ENCODE peak calls at places on chromosomes 16 and 17, in five cellular contexts. G is HCT116, I is K562, U is H1, H is HepG2. K is an unnamed sample.

GRCh38 chr16:69376393-69377059 is 9.3 kb downstream of the TERF2 start:
- DNase-seq in H (peak), U (no peak), I (no peak), G (no peak), K (no peak)

GRCh38 chr17:33732116-33732515 is 439.0 kb upstream of the ASIC2 start:
- DNase-seq in I (peak), H (peak), U (no peak), G (no peak), K (no peak)

GRCh38 chr17:79706931-79707382 is 23.8 kb upstream of the ENPP7 start:
- DNase-seq in H (no peak), I (no peak), U (no peak), G (no peak), K (no peak)

GRCh38 chr16:27232061-27232841 is 28.9 kb downstream of the KDM8 start:
- DNase-seq in H (no peak), G (no peak), I (no peak), U (no peak), K (peak)

GRCh38 chr17:78356163-78356713 is 3.6 kb downstream of the SOCS3 start:
- DNase-seq in H (no peak), G (no peak), I (no peak), U (peak), K (peak)

GRCh38 chr17:66673668-66674276 is 161.1 kb upstream of the CACNG5 start:
- DNase-seq in U (peak), G (peak), I (no peak), H (peak), K (no peak)

GRCh38 chr17:15945493-15946209 is 721 bp downstream of the ADORA2B start:
- DNase-seq in H (no peak), I (peak), G (no peak), U (no peak), K (no peak)

GRCh38 chr17:80279895-80280294 is 19.2 kb downstream of the RNF213 start:
- DNase-seq in I (no peak), G (no peak), U (no peak), H (no peak), K (no peak)

GRCh38 chr16:1125471-1125870 is 27.4 kb upstream of the CACNA1H start:
- DNase-seq in U (no peak), G (peak), I (peak), H (no peak), K (no peak)

GRCh38 chr16:10969615-10970014 is 25.3 kb downstream of the CLEC16A start:
- DNase-seq in U (no peak), G (no peak), I (no peak), H (no peak), K (no peak)

GRCh38 chr16:2904922-2905240 is 6.8 kb upstream of the FLYWCH1 start:
- DNase-seq in U (no peak), I (no peak), H (no peak), G (no peak), K (no peak)

GRCh38 chr16:2090481-2090797 is 42.7 kb downstream of the TSC2 start:
- DNase-seq in G (no peak), U (no peak), H (no peak), I (no peak), K (no peak)

GRCh38 chr16:3971706-3972105 is 91.2 kb upstream of the CREBBP start:
- DNase-seq in G (no peak), U (no peak), H (no peak), I (no peak), K (no peak)

GRCh38 chr17:66383353-66383752 is 80.9 kb downstream of the PRKCA start:
- DNase-seq in G (no peak), U (no peak), I (no peak), H (no peak), K (no peak)

GRCh38 chr17:68197091-68197996 is 50.5 kb upstream of the AMZ2 start:
- DNase-seq in U (no peak), I (peak), G (no peak), H (no peak), K (no peak)

GRCh38 chr17:69179227-69179952 is 37.7 kb upstream of the ABCA6 start:
- DNase-seq in U (no peak), H (no peak), I (no peak), G (no peak), K (no peak)

GRCh38 chr16:424033-424622 is 1.3 kb upstream of the RAB11FIP3 start:
- DNase-seq in I (no peak), U (no peak), G (no peak), H (peak), K (no peak)

GRCh38 chr17:31631759-31632158 is 227.3 kb downstream of the COPRS start:
- DNase-seq in U (no peak), G (no peak), I (no peak), H (no peak), K (no peak)

GRCh38 chr16:30395155-30395991 is at the start of gene ZNF48:
- DNase-seq in H (peak), I (peak), G (peak), U (no peak), K (no peak)

GRCh38 chr17:38427160-38427949 is 909 bp upstream of the ARHGAP23 start:
- DNase-seq in G (no peak), I (no peak), U (no peak), H (no peak), K (no peak)

DNA sequence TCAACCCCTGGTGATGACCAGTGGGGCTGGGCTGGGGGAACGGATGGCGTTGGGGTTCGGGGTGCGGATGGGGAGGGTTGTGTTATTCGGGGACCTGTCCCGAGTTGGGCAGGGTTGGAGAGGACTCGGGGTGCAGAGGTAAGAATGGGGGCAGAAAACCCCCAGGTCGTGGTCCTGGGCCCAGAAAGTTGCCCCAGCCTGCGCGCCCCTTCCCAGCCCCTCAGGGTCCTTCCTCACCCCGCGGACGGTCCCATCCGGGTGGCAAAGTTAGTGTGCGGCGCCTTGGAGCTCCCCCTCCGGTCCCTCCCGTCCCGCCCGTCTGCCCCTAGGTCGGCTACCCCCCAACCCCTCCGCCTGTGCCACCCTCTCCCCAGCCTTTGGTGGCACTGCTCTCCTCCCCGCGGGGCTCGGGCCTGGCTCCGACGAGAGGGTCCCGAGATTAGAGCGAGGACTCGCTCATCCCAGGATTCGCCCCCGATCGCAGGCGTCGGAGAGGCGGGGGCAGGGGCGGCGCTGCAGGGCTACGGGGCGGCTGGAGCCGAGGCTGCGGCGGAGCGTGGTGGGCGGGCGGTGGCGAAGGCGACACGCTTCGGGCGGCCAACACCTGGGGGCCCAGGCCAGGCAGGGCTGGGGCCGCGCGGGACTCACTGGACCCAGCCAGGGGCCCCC is 1.1 kb downstream of the MGAT5B start:
- DNase-seq in U (no peak), G (no peak), H (no peak), I (no peak), K (no peak)
- H3K4me3 ChIP-seq in U (peak), G (peak), H (no peak), I (no peak), K (no peak)

DNA sequence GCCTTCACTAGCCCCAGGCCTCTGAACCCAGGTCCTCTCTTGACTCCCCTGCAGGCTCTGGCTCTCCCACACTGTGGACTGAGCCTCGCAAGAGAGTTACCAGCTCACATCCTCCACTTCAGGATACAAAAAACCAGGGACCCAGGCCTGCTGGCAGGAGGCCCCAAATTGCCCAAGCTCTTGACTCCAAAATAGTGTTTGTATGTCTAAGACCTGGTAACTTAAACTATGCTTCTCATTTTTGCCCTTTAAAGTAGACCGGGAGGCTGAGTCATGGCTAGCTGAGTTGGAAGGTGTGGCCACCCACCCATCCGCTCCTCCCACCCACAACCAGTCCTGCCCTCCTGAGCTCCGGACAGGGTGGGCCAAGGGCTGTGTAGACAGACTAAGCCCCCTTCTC is 250.0 kb downstream of the SOX9 start:
- DNase-seq in H (no peak), U (no peak), I (peak), G (no peak), K (no peak)
- TF ChIP-seq SRF in H (no peak), U (no peak), I (no peak), G (no peak), K (no peak)

DNA sequence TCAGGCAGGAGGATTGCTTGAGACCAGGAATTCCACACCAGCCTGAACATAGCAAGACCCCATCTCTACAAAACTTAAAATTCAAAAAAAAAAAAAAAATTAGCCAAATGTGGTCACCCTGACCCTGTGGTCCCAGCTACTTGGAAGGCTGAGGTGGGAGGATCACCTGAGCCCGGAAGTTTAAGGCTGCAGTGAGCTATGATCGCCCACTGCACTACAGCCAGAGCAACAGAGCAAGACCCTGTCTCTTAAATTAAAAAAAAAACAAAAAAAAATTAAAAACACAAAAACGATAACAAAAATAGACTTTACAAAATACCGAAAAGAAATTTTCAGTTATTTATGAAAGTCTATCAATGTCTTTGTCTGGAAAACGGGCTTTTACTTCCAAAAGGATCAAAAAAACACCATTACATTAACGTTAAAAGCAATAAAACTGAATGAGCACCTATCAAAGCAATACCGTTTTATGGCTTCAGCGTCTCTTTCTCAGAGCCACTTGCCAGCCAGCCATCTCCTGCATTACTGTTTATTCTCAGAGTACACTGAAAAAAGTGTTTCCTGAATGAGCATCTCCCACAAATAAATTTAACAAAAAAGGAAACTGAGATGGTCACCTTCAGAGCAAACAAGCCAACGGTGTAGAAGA is 6.1 kb downstream of the USP7 start:
- DNase-seq in U (no peak), G (no peak), H (no peak), I (no peak), K (no peak)
- H3K4me3 ChIP-seq in U (no peak), G (no peak), H (peak), I (no peak), K (peak)

DNA sequence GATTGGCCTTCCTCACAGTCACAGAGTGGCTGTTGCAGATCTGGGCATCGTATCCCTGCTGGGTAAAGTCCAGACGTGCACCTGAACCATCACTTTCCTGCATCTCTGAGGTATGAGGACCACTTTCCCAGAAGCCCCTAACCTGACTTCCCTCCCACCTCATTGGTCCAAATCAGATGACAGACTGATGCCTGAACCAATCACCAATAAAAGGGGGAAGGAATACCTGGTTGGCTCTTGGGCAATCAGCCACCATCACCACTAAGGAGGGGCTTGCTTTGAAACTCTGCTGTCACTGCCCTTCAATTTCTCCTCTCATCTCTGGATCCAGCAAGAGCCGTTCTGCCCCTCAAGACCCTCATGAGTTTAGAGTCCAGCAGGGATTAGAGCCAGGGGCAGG is 13.6 kb upstream of the WFDC1 start:
- DNase-seq in H (no peak), U (no peak), G (peak), I (peak), K (no peak)
- TF ChIP-seq SRF in H (no peak), U (no peak), G (no peak), I (no peak), K (no peak)

DNA sequence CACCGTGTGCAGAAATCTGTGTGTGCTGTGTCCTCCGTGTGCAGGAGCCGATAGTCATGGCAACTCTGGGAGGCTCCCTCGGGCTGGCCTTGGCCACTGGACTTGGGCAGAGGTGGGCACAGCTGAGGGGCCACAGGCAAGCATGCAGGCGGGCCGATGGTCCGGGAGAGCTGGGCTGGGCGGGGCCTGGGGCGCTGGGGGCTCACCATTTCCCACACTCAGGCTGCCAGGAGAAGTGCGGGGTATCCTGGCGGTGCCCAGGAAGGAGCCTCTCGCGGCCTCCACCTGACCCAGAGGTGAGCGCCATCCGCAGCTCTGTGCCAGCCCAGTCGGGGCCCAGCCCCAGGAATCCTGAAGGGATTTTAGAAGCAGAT is 28.4 kb downstream of the BAHCC1 start:
- DNase-seq in I (no peak), U (no peak), H (no peak), G (no peak), K (no peak)
- H3K4me3 ChIP-seq in I (no peak), U (no peak), H (no peak), G (peak), K (no peak)